ENCODE peak calls at places on chromosomes 11 and 22, in seven cellular contexts. I is gastrocnemius medialis, U is IMR-90, H is lower leg skin, P is adrenal gland, X is A549, M is ovary. B is an unnamed sample.

GRCh38 chr11:19846654-19847330 is 134.2 kb downstream of the NAV2 start:
- DNase-seq in I (no peak), U (peak), H (no peak), P (no peak), X (no peak), M (peak), B (no peak)

GRCh38 chr11:130832571-130833432 is 83.5 kb downstream of the SNX19 start:
- DNase-seq in I (no peak), U (peak), H (no peak), P (no peak), X (no peak), M (no peak), B (no peak)

GRCh38 chr11:90798769-90799168 is 575.9 kb upstream of the CHORDC1 start:
- DNase-seq in I (no peak), U (no peak), H (no peak), P (no peak), X (no peak), M (no peak), B (no peak)

GRCh38 chr11:74257934-74258553 is 53.4 kb downstream of the P4HA3 start:
- DNase-seq in I (no peak), U (peak), H (no peak), P (no peak), X (peak), M (peak), B (no peak)

GRCh38 chr22:49948958-49949913 is 11.3 kb upstream of the PIM3 start:
- DNase-seq in I (no peak), U (no peak), H (no peak), P (no peak), X (peak), M (no peak), B (no peak)

GRCh38 chr22:47090591-47091240 is 328.3 kb downstream of the TBC1D22A start:
- DNase-seq in I (no peak), U (peak), H (peak), P (no peak), X (no peak), M (no peak), B (no peak)

GRCh38 chr11:44634401-44635281 is 69.2 kb downstream of the CD82 start:
- DNase-seq in I (no peak), U (peak), H (peak), P (peak), X (peak), M (peak), B (no peak)

GRCh38 chr22:38246692-38247091 is 26.1 kb downstream of the TMEM184B start:
- DNase-seq in I (peak), U (no peak), H (no peak), P (no peak), X (no peak), M (no peak), B (no peak)

GRCh38 chr22:18091916-18092526 is 14.2 kb downstream of the PEX26 start:
- DNase-seq in I (no peak), U (peak), H (peak), P (peak), X (peak), M (peak), B (no peak)

GRCh38 chr11:59551651-59552521 is 40.5 kb downstream of the OR4D9 start:
- DNase-seq in I (no peak), U (peak), H (peak), P (peak), X (peak), M (peak), B (no peak)

GRCh38 chr11:111770581-111771134 is 4.5 kb upstream of the PPP2R1B start:
- DNase-seq in I (no peak), U (no peak), H (no peak), P (no peak), X (no peak), M (no peak), B (no peak)

GRCh38 chr11:60485987-60486386 is 6.6 kb upstream of the MS4A12 start:
- DNase-seq in I (no peak), U (no peak), H (no peak), P (no peak), X (peak), M (no peak), B (peak)

GRCh38 chr11:126542621-126543020 is 187.1 kb downstream of the ST3GAL4 start:
- DNase-seq in I (no peak), U (no peak), H (no peak), P (no peak), X (no peak), M (no peak), B (no peak)

GRCh38 chr11:84524422-84525051 is 1102.6 kb downstream of the DLG2 start:
- DNase-seq in I (no peak), U (peak), H (no peak), P (no peak), X (peak), M (no peak), B (no peak)

GRCh38 chr11:127105578-127105977 is 105.0 kb upstream of the KIRREL3 start:
- DNase-seq in I (no peak), U (no peak), H (no peak), P (no peak), X (no peak), M (no peak), B (no peak)

GRCh38 chr11:65040520-65041205 is 347 bp upstream of the SAC3D1 start:
- DNase-seq in I (peak), U (peak), H (peak), P (peak), X (peak), M (peak), B (peak)
- TF ChIP-seq POLR2A in I (peak), U (no peak), H (no peak), P (peak), X (peak), M (no peak), B (peak)

DNA sequence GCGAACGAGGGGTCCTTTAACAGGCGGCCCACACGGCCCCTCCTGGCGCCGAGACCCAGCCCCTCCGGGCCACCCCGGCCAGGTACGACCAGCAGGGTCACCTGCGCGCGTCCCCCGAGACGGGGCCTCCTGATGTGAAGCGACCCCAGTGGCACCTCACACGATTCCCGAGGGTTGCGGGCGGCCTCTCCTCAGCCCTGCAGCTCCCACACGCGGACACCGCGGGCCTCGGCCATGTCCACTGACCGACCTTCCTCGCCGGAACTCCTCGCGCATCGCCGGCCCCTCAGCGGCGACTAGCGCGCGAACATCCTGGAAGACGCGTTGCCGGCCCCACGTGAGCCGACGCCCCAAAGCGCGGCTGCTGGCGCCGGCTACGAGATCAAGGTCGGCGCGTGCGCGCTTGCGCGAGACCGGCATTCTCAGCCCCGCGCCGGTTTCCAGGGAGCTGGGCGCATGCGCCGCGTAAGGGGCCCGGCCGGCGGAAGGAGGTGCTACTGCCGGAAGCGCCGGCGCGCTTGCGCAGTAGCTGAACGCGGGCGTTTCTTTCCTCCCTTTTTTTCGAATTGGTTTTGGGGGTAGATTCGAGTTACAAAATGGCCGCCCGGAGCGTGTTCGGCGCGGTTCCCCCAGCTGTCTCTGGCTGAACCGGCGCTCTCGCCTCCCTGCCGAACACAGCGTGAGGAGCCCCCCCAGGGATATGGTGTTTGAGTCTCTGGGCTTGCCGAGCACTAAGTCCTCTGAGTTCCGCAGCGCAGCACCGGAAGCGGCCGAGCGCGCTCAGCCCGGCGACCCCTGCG is at the start of gene NUP50:
- DNase-seq in I (peak), U (peak), H (peak), P (peak), X (peak), M (peak), B (peak)
- TF ChIP-seq POLR2A in I (peak), U (peak), H (no peak), P (peak), X (peak), M (peak), B (peak)

GRCh38 chr11:46121724-46122477 is 647 bp upstream of the PHF21A start:
- DNase-seq in I (peak), U (peak), H (peak), P (peak), X (peak), M (peak), B (peak)
- TF ChIP-seq POLR2A in I (peak), U (no peak), H (no peak), P (peak), X (peak), M (peak), B (no peak)

GRCh38 chr22:42656578-42656977 is 7.4 kb upstream of the CYB5R3 start:
- DNase-seq in I (no peak), U (no peak), H (no peak), P (no peak), X (no peak), M (no peak), B (no peak)

GRCh38 chr22:42664976-42665831 is 16.0 kb upstream of the CYB5R3 start:
- DNase-seq in I (no peak), U (no peak), H (no peak), P (no peak), X (no peak), M (no peak), B (no peak)

DNA sequence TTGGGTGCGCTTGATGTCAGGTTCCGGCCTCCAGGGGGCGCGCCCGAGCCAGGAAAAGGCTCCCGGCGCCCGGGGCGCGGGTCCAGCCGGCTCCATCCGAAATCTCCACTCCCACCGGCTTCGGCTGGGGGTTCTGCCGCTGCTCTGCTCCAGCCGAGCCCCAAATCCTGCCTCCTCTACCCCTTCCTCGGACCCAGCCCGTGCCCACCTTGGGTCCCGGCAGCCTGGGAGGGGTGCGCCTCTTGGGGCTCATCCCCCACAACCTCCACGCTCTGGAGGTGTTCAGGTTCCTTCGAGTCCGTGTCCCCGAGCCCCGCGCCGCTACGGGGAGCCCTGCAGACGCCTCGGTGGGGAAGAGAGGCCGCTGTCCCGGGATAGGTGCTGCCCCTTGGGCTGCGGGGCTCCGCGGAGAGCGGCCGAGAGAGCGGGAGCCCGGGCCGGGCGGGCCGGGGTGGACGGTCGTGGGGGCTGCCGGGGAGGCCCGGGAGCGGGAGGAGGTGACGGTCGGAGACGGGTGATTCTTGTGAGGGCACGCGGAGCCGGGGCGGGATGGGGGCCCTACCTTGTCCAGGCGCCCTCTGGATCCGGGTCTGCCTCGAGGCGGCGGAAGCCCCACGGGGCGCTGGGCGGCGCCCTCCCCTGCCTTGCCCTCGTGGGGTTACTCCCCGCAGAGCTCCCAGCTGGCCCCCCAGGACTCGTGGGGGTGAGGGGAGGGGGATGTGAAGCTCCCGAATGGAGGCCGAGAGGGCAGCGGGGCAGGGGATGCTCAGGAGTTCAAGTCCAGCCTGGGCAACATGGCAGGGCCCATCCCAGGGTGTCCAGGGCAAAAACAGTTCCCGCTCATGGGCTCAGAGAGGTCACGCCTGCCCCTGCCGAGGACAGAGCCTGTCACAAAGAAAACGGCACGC is 13.2 kb upstream of the CYB5R3 start:
- DNase-seq in I (peak), U (peak), H (peak), P (peak), X (peak), M (peak), B (peak)
- TF ChIP-seq POLR2A in I (no peak), U (peak), H (no peak), P (no peak), X (no peak), M (peak), B (peak)

DNA sequence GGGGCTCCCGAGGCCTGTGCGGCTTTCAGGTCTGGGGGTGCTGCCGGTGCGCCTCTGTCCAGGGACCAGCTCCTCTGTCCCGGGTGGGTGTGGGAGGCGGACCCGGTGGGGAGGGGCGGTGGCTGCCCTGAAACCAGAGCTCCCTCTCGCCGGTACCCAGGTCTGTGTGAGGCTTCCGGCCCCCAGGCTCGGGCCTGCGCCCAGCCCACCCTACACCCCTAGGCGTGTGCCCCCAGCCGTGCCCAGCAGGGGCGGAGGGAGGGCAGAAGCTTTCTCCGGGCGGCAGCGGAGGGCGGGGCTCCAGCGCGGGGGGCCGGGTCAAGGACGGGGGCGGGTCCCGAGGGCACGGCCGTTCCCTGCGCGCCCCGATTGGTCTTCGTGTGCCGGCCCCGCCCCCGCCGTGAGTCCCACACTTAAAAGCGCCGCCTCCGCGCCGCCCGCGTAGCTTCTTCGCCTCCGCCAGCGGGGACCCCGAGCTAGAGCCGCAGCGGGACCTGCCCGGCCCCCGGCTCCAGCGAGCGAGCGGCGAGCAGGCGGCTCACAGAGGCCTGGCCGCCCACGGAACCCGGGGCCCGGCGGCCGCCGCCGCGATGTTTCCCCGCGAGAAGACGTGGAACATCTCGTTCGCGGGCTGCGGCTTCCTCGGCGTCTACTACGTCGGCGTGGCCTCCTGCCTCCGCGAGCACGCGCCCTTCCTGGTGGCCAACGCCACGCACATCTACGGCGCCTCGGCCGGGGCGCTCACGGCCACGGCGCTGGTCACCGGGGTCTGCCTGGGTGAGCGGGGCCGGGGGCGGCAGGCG is 616 bp downstream of the PNPLA2 start:
- DNase-seq in I (peak), U (peak), H (peak), P (peak), X (peak), M (peak), B (peak)
- TF ChIP-seq POLR2A in I (peak), U (peak), H (peak), P (peak), X (peak), M (peak), B (peak)

GRCh38 chr22:30325724-30326703 is 727 bp downstream of the TBC1D10A start:
- DNase-seq in I (no peak), U (no peak), H (peak), P (no peak), X (no peak), M (peak), B (peak)
- TF ChIP-seq POLR2A in I (no peak), U (no peak), H (no peak), P (no peak), X (no peak), M (no peak), B (no peak)

GRCh38 chr11:62665075-62665629 is at the start of the genes C11orf98 and CSKMT:
- DNase-seq in I (peak), U (peak), H (peak), P (peak), X (peak), M (peak), B (peak)

GRCh38 chr11:62665630-62666258 is 632 bp downstream of the CSKMT start:
- DNase-seq in I (no peak), U (peak), H (no peak), P (peak), X (peak), M (peak), B (no peak)

GRCh38 chr11:62667460-62667859 is 2.3 kb downstream of the CSKMT start:
- DNase-seq in I (no peak), U (no peak), H (no peak), P (no peak), X (no peak), M (no peak), B (no peak)

GRCh38 chr11:62664405-62665074 is 470 bp downstream of the C11orf98 start:
- DNase-seq in I (no peak), U (peak), H (no peak), P (no peak), X (peak), M (no peak), B (peak)

DNA sequence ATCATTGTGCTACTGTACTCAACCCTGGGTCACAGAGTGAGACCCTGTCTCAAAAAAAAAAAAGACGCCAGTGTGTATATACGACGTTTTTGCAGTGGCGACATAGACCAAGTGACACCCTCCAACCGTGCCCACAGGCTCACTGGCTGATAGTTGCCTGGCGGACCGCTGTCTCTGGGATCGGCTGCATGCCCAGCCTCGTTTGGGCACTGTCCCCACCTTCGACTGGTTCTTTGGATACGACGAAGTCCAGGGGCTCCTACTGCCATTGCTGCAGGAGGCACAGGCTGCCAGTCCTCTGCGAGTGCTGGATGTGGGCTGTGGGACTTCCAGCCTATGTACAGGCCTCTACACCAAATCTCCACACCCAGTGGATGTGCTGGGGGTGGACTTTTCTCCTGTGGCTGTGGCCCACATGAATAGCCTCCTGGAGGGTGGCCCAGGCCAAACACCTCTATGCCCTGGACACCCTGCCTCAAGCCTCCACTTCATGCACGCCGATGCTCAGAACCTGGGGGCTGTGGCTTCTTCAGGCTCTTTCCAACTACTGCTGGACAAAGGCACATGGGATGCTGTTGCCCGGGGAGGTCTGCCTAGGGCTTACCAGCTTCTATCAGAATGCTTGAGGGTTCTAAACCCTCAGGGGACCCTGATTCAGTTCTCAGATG is 1.3 kb downstream of the CSKMT start:
- DNase-seq in I (no peak), U (no peak), H (no peak), P (no peak), X (no peak), M (no peak), B (no peak)
- TF ChIP-seq POLR2A in I (no peak), U (peak), H (no peak), P (no peak), X (no peak), M (no peak), B (peak)

DNA sequence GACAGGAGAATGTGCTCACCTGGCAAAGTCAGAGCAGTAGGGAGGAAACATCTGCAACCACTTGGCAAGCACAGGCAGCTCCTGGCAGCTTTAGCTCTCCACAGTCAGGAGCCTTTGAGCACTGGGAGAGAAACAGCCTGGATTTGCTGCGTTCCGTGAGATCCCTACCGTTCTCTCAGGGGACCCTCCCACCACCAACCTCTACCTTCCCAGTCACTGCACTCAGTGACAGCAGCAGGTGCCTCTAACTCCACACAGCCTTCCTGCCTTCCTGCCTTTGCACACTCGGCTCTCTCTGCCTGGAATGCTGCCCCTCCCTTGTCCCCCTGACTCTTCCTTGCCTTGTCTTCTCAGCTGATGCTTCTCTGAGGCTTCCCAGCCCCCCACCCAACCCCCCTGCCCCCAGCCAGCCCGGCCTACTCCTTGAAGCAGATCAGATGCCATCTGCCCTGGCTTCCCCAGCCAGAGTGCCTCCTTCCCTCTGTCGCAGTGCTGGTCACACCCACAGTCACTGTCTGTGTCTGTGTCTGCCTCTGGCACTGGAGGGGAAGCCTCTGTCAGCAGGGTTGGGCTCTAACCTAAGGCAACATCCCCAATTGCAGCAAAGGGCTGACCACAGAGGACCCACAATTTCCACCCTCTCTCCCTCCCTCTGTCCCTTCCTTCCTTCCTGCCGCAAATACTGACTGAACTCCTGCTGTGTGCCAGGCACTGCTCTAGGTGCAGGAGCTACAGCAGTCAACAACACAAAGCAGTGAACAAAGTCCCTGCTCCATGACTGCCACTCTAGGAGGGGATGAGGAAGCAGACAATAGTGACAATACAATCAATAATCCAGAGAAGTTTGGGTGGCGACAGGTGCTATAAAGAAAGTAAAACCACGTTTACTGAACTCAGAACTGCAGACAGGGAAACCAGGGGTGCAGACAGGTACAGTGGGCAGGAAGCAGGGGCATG is 14.8 kb upstream of the TSKU start:
- DNase-seq in I (no peak), U (no peak), H (no peak), P (no peak), X (no peak), M (no peak), B (no peak)
- TF ChIP-seq POLR2A in I (no peak), U (no peak), H (no peak), P (no peak), X (peak), M (no peak), B (no peak)

GRCh38 chr11:2651826-2652237 is 48.0 kb downstream of the KCNQ1OT1 start:
- DNase-seq in I (no peak), U (no peak), H (peak), P (no peak), X (no peak), M (no peak), B (no peak)

GRCh38 chr11:2651054-2651617 is 48.7 kb downstream of the KCNQ1OT1 start:
- DNase-seq in I (no peak), U (no peak), H (no peak), P (no peak), X (no peak), M (no peak), B (no peak)

GRCh38 chr11:2649400-2649799 is 50.4 kb downstream of the KCNQ1OT1 start:
- DNase-seq in I (no peak), U (no peak), H (no peak), P (no peak), X (no peak), M (no peak), B (no peak)

GRCh38 chr11:2649848-2650247 is 49.9 kb downstream of the KCNQ1OT1 start:
- DNase-seq in I (no peak), U (no peak), H (no peak), P (no peak), X (no peak), M (no peak), B (no peak)

GRCh38 chr11:2650343-2650867 is 49.4 kb downstream of the KCNQ1OT1 start:
- DNase-seq in I (no peak), U (no peak), H (no peak), P (no peak), X (no peak), M (no peak), B (no peak)
- TF ChIP-seq POLR2A in I (no peak), U (no peak), H (no peak), P (no peak), X (no peak), M (no peak), B (no peak)